ENCODE peak calls at places on chromosomes 3 and 15, in six cellular contexts. E, G, W, X, S and J are unnamed samples.

GRCh38 chr15:27854601-27855000 is 244.5 kb downstream of the OCA2 start:
- DNase-seq in E (peak; percentile 2), G (no peak), W (no peak), X (no peak), S (no peak), J (no peak)

GRCh38 chr3:45170071-45170470 is 23.9 kb upstream of the CDCP1 start:
- DNase-seq in E (peak; percentile 77), G (no peak), W (peak; percentile 67), X (peak; percentile 30), S (no peak), J (no peak)

GRCh38 chr3:190362258-190362657 is 25.7 kb upstream of the CLDN16 start:
- DNase-seq in E (no peak), G (no peak), W (no peak), X (no peak), S (no peak), J (peak; percentile 59)

GRCh38 chr15:51801391-51801835 is 28.0 kb upstream of the TMOD3 start:
- DNase-seq in E (peak; percentile 52), G (no peak), W (peak; percentile 51), X (peak; percentile 43), S (no peak), J (peak; percentile 82)

GRCh38 chr15:92011611-92012367 is 158.3 kb downstream of the SLCO3A1 start:
- DNase-seq in E (no peak), G (no peak), W (peak; percentile 52), X (no peak), S (no peak), J (peak; percentile 66)

GRCh38 chr3:10964537-10965167 is 27.9 kb upstream of the SLC6A1 start:
- DNase-seq in E (no peak), G (no peak), W (no peak), X (peak; percentile 45), S (no peak), J (peak; percentile 89)

GRCh38 chr15:67815036-67815592 is 10.2 kb upstream of the SKOR1 start:
- DNase-seq in E (no peak), G (no peak), W (no peak), X (no peak), S (no peak), J (no peak)

GRCh38 chr3:71559021-71559420 is 24.5 kb downstream of the FOXP1 start:
- DNase-seq in E (no peak), G (no peak), W (no peak), X (no peak), S (no peak), J (no peak)

GRCh38 chr3:40855871-40856270 is 331.1 kb downstream of the ZNF621 start:
- DNase-seq in E (no peak), G (no peak), W (no peak), X (no peak), S (no peak), J (no peak)

GRCh38 chr3:29764059-29764458 is 483.2 kb downstream of the RBMS3 start:
- DNase-seq in E (no peak), G (peak; percentile 18), W (no peak), X (peak; percentile 93), S (no peak), J (no peak)

GRCh38 chr15:76529911-76530310 is 193.3 kb downstream of the ISL2 start:
- DNase-seq in E (no peak), G (no peak), W (no peak), X (no peak), S (no peak), J (no peak)

GRCh38 chr3:187807086-187807862 is 62.0 kb upstream of the BCL6 start:
- DNase-seq in E (no peak), G (peak; percentile 30), W (no peak), X (no peak), S (no peak), J (peak; percentile 5)

GRCh38 chr3:172516318-172517214 is 6.7 kb downstream of the TNFSF10 start:
- DNase-seq in E (no peak), G (peak; percentile 58), W (peak; percentile 48), X (no peak), S (peak; percentile 69), J (no peak)

GRCh38 chr3:186937017-186937875 is 6.9 kb downstream of the ST6GAL1 start:
- DNase-seq in E (no peak), G (no peak), W (no peak), X (no peak), S (no peak), J (peak; percentile 31)

GRCh38 chr15:45456212-45457106 is 66.1 kb downstream of the SLC30A4 start:
- DNase-seq in E (no peak), G (peak; percentile 99), W (no peak), X (peak; percentile 79), S (peak; percentile 51), J (peak; percentile 50)

GRCh38 chr3:53493997-53494791 is at the start of gene CACNA1D:
- DNase-seq in E (no peak), G (no peak), W (no peak), X (peak; percentile 4), S (no peak), J (peak; percentile 93)

GRCh38 chr15:66149871-66150270 is 103.7 kb downstream of the MEGF11 start:
- DNase-seq in E (no peak), G (no peak), W (no peak), X (no peak), S (no peak), J (no peak)

GRCh38 chr3:158950131-158950901 is 148.5 kb downstream of the MFSD1 start:
- DNase-seq in E (no peak), G (no peak), W (no peak), X (no peak), S (no peak), J (no peak)

DNA sequence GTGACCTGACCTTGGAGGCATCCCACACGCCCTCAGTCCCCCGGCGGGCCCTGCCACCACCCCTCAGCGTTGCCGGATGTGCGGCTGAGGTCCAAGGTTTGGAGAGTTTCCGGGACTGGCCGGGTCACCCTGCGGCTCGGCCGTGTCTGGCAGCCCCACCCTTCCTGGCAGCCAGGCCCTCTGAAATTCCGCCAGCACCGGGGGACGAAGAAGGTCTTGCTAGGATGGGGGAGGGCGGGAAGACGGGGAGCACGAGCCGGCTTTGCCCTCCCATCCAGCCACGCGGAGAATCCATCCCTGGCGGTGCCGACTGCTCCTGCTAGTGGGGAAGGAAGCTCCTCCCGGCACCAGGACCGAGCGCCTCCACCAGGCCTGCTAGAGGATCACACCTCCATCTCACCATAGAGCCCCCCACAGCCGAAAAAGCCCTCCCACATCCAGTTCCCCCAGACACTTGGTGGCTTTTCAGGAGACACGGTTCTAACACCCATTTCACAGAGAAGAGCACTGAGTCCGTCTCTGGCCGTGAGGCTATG is 81.5 kb downstream of the CPN2 start:
- DNase-seq in E (peak; percentile 91), G (no peak), W (peak; percentile 93), X (no peak), S (peak; percentile 57), J (peak; percentile 91)
- TF ChIP-seq CTCF in E (peak; percentile 29), G (peak; percentile 46), W (peak; percentile 37), X (peak; percentile 23), S (peak; percentile 62), J (peak; percentile 78)

DNA sequence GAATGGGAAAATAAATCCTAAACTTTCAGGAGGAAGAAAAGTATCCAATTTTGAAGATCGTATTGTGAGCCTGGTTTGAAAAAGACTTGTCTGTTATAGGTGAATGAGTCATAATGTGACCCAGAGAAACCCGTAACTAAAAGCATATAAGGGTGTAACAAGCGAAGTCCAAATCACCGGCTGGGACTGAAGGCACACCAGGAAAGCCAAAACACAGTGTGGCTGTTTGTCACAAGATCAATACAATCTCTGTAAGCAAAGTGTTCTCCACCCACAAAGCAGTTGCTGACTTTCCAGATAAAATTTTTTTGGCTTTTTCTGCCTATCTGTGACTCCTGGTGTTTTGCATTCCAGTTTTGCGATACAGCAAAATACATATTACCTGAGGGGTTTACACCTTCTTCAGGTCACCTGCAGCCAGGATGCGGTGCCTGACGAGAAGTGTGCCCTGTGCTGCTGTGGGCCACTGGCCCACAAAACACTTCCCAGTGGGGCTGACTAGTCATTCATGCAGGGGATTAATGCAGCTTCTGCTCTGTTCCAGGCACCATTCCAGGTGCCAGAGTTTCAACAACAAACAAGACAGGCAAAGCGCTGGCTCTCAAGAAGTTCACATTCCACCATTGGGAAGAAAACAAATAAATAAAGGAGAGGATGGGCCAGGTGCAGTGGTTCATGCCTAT is 14.4 kb downstream of the HES1 start:
- DNase-seq in E (no peak), G (no peak), W (no peak), X (no peak), S (no peak), J (no peak)
- H3K27me3 ChIP-seq in E (no peaks in the 10 kb centered on the region), G (peaks cover 37% of the 10 kb centered on the region), W (peaks cover 5% of the 10 kb centered on the region), X (no peaks in the 10 kb centered on the region), S (no peaks in the 10 kb centered on the region), J (peaks cover 9% of the 10 kb centered on the region)

GRCh38 chr3:69182588-69183299 is 60.3 kb upstream of the LMOD3 start:
- DNase-seq in E (no peak), G (peak; percentile 33), W (no peak), X (no peak), S (no peak), J (no peak)
- H3K4me3 ChIP-seq in E (no peak overlapping the region), G (peak overlapping the region; percentile 5), W (no peak overlapping the region), X (no peak overlapping the region), S (no peak overlapping the region), J (no peak overlapping the region)

DNA sequence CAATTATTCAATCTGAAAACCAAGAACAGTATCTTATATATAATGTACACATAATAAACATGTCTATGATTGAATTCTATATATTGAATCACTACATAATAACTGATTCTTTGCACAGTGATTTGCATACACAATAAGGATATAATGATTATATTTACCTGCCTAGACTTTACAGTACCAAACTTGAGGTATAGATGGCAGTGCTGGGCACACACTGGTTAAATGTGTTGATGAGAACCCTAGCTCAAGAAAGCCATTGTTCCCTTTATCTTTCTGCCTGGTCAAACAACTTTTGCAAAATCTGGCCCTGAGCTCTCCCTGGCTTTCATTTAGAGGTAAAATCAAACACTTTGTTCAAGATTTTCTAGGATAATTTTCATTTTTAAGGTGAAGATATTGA is 697.7 kb downstream of the TUSC7 start:
- DNase-seq in E (no peak), G (no peak), W (no peak), X (peak; percentile 17), S (no peak), J (no peak)
- TF ChIP-seq CTCF in E (no peak), G (peak; percentile 39), W (no peak), X (peak; percentile 51), S (no peak), J (peak; percentile 82)

GRCh38 chr15:85592148-85592547 is 202.6 kb downstream of the KLHL25 start:
- DNase-seq in E (no peak), G (no peak), W (no peak), X (peak; percentile 67), S (no peak), J (no peak)

GRCh38 chr15:85587707-85588441 is 206.9 kb downstream of the KLHL25 start:
- DNase-seq in E (no peak), G (no peak), W (no peak), X (no peak), S (no peak), J (no peak)

GRCh38 chr15:85591622-85592021 is 203.1 kb downstream of the KLHL25 start:
- DNase-seq in E (no peak), G (no peak), W (no peak), X (no peak), S (no peak), J (no peak)

GRCh38 chr15:85588657-85589056 is 206.1 kb downstream of the KLHL25 start:
- DNase-seq in E (no peak), G (no peak), W (no peak), X (no peak), S (no peak), J (no peak)

GRCh38 chr15:85589873-85590272 is 204.9 kb downstream of the KLHL25 start:
- DNase-seq in E (no peak), G (no peak), W (no peak), X (no peak), S (no peak), J (no peak)
- H3K27me3 ChIP-seq in E (no peaks in the 10 kb centered on the region), G (no peaks in the 10 kb centered on the region), W (no peaks in the 10 kb centered on the region), X (no peaks in the 10 kb centered on the region), S (no peaks in the 10 kb centered on the region), J (no peaks in the 10 kb centered on the region)